ENCODE peak calls at places on chromosome 22, in four cellular contexts. H is progenitor cell of endocrine pancreas, R is fibroblast of the aortic adventitia, B is astrocyte of the spinal cord. J is an unnamed sample.

GRCh38 chr22:29030618-29031235 is 30.9 kb downstream of the C22orf31 start:
- DNase-seq in B (peak; percentile 96), R (peak; percentile 77), H (peak; percentile 39), J (no peak)

GRCh38 chr22:41351011-41351410 is 30.7 kb upstream of the TEF start:
- DNase-seq in H (no peak), R (no peak), B (no peak), J (no peak)

GRCh38 chr22:32603651-32604540 is 129.3 kb downstream of the FBXO7 start:
- DNase-seq in H (no peak), B (no peak), R (no peak), J (no peak)

GRCh38 chr22:46357711-46358505 is 22.4 kb downstream of the TRMU start:
- DNase-seq in B (no peak), H (no peak), R (no peak), J (no peak)

GRCh38 chr22:49925525-49926128 is 7.2 kb downstream of the CRELD2 start:
- DNase-seq in H (no peak), R (no peak), B (no peak), J (peak; percentile 82)

GRCh38 chr22:33049125-33049729 is 9.0 kb downstream of the SYN3 start:
- DNase-seq in R (peak; percentile 80), B (peak; percentile 53), H (peak; percentile 59), J (peak; percentile 75)

GRCh38 chr22:50626314-50626855 is 1.6 kb downstream of the ARSA start:
- DNase-seq in R (no peak), B (no peak), H (no peak), J (no peak)

GRCh38 chr22:41243361-41243760 is 2.6 kb upstream of the CHADL start:
- DNase-seq in H (no peak), R (no peak), B (no peak), J (no peak)

GRCh38 chr22:45534339-45535192 is 31.9 kb downstream of the FBLN1 start:
- DNase-seq in H (no peak), R (peak; percentile 85), B (no peak), J (no peak)

GRCh38 chr22:48827228-48827810 is 1000.4 kb downstream of the BRD1 start:
- DNase-seq in H (no peak), B (no peak), R (no peak), J (no peak)

DNA sequence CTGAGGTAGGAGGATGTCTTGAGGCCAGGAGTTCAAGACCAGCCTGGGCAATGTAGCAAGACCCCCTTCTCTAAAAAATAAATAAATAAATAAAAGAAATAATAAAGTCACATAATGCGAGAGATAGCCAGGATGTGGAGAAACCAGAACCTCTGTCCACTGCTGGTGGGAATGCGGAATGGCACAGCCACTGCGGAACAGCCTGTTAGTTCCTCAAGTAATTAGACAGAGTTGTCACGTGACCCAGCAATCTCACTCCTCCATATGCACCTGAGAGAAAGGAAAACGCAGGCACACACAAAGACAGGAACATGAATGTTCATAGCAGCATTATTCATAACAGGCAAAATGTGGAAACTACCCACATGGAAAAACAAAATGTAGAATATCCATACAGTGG is 27.5 kb downstream of the LIF start:
- DNase-seq in R (no peak), H (no peak), B (no peak), J (no peak)
- TF ChIP-seq CTCF in R (peak; percentile 31), H (peak; percentile 38), B (peak; percentile 25), J (no peak)

DNA sequence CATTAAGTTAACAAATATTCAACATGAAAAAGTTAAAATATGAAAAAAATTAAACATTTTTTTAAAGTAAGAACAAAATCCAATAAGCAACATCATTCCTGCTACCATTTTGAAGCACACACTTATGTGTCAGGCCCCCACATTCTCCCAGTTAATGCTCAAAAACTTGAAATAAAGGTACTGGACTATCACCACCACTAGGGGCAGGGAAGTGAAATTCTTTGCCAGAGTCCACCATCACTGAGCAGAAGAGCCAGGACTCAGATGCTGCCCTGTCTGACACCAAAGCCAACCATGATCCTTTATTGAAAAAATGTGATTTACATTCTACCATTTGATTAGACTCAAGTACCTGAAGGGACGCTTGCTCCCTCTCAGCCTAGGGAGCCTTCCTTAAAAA is 39.1 kb downstream of the PITPNB start:
- DNase-seq in B (peak; percentile 52), R (peak; percentile 58), H (no peak), J (peak; percentile 17)
- TF ChIP-seq CTCF in B (peak; percentile 71), R (peak; percentile 79), H (peak; percentile 61), J (peak; percentile 50)

GRCh38 chr22:37221424-37222336 is 9.4 kb upstream of the SSTR3 start:
- DNase-seq in H (no peak), B (no peak), R (no peak), J (no peak)
- TF ChIP-seq CTCF in H (no peak), B (no peak), R (no peak), J (peak; percentile 0)

GRCh38 chr22:26893711-26894110 is 236.3 kb downstream of the MIAT start:
- DNase-seq in B (no peak), H (no peak), R (no peak), J (no peak)

GRCh38 chr22:26893034-26893710 is 235.8 kb downstream of the MIAT start:
- DNase-seq in R (no peak), B (no peak), H (no peak), J (no peak)

GRCh38 chr22:26892401-26893033 is 235.1 kb downstream of the MIAT start:
- DNase-seq in H (no peak), R (no peak), B (no peak), J (no peak)

GRCh38 chr22:26894766-26895485 is 237.5 kb downstream of the MIAT start:
- DNase-seq in B (peak; percentile 95), R (peak; percentile 93), H (no peak), J (no peak)

DNA sequence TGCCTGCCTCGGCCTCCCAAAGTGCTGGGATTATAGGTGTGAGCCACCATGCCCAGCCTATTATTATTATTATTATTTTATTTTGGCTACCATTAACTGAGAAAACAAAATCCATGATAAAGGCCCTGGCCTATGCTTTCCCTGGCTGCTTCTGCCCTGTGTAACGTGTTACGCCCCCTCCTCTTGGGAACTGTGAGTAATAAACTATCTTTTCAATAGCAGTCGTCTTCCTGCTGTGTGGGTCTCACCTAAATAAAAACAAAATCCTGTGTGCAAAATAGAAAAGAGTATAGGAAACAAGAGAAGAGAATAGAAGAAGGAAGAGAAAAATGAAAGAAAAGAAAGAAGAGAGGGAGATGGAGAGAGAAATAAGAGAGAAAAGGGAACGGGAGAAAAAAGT is 237.0 kb downstream of the MIAT start:
- DNase-seq in H (no peak), B (no peak), R (peak; percentile 26), J (no peak)
- TF ChIP-seq CTCF in H (no peak), B (no peak), R (no peak), J (no peak)

GRCh38 chr22:19482297-19482696 is 2.6 kb downstream of the CDC45 start:
- DNase-seq in H (no peak), R (no peak), B (no peak), J (no peak)
- TF ChIP-seq CTCF in H (no peak), R (no peak), B (no peak), J (no peak)

GRCh38 chr22:24421428-24421931 is 5.9 kb upstream of the ADORA2A start:
- DNase-seq in R (no peak), B (no peak), H (no peak), J (peak; percentile 80)
- TF ChIP-seq CTCF in R (peak; percentile 12), B (peak; percentile 24), H (peak; percentile 61), J (peak; percentile 43)

GRCh38 chr22:36182871-36183270 is 18.7 kb downstream of the APOL4 start:
- DNase-seq in R (peak; percentile 27), H (no peak), B (no peak), J (no peak)

GRCh38 chr22:36184433-36185035 is 17.1 kb downstream of the APOL4 start:
- DNase-seq in B (peak; percentile 18), H (no peak), R (peak; percentile 78), J (no peak)

GRCh38 chr22:36182056-36182455 is 19.6 kb downstream of the APOL4 start:
- DNase-seq in R (peak; percentile 29), H (no peak), B (no peak), J (no peak)

GRCh38 chr22:36183446-36183845 is 18.2 kb downstream of the APOL4 start:
- DNase-seq in H (no peak), B (no peak), R (no peak), J (no peak)

DNA sequence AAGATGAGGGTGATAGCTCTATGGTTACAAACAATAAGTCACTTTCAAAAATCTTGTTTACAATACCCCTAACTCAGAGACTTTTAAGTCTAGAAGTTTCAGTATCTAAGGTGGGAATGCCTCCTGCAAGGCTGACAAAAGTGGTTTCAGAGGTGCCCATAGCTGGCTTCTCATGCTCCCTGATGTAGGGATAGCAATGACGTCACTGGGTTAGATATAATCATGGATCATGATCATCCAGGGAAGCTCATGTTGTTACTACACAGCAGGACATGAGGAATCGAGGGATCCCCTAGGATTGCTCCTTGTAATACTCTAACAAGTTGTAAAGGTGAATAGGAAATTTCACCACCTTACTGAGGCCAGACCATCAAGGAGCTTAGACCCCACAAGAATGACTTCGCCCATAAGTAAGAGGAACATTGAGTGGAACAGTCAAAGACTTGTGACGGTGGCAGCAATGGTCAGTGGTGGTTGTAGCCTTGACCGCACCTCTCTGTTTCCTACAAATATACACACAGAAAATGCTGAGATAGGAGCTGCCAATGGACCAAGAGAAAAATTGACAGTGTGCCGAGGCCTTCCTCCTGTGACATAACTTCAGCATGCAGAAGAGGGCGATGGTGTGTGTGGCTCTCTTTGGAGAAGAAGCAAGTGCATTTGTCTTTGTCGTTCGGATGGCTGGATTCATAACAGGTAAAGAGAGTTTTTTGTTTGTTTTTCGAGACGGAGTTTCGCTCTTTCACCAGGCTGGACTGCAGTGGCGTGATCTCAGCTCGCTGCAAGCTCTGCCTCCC is 15.6 kb downstream of the APOL4 start:
- DNase-seq in R (no peak), B (no peak), H (no peak), J (no peak)
- TF ChIP-seq CTCF in R (no peak), B (no peak), H (no peak), J (no peak)

DNA sequence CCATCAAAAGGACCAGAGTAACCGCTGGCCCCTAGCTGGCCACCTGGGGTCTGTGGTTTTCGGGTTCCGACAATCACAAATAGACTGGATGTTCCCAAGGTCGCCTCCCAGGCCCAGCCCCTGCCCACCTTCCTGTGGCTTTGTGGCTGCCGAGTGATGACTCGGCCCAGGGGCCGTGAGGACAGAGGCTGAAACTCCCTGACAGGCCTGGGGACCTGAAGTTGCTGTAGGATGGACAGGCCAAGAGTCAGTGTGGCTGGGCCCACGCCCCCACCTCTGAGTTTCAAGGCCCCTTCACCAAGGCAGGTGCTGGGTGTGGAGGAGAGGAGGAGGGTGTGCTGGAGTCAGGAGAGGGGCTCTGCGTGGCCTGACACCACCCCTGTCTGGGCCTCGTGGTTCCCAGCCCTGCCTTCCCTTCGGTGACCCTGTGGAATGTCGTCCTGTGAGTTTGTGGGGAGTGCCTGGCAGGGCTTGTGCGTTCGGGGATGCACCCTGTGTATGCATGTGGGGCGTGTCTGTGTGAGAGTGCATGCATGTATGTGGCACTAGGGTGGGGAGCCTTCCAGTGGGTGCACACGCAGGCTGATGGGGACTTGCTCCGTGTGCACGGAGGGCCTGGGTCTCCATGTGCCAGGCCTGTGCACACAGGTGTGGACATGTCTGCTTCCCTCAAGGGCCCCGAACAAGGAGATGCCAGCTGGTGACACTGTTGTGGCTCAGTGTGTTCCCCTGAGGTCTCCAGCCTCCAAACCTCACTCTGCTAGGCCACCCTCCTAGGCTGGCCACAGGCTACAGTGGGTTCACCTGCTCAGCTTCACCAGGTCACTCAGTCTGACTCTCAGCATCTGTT is 8.4 kb upstream of the MGAT3 start:
- DNase-seq in H (no peak), R (no peak), B (no peak), J (no peak)
- TF ChIP-seq CTCF in H (no peak), R (no peak), B (no peak), J (no peak)

J was measured in GM13977.